ENCODE peak calls at places on chromosomes 6 and 20, in four cellular contexts. K is GM12878, S is GM23248, W is kidney. L is an unnamed sample.
A peak's percentile ranks its signal among the peaks of the same experiment; 100 is the strongest.

GRCh38 chr6:127342296-127342945 is 988 bp downstream of the ECHDC1 start:
- DNase-seq in K (no peak), S (peak; percentile 63), W (no peak), L (peak; percentile 63)

GRCh38 chr6:7432391-7433207 is 43.0 kb downstream of the RIOK1 start:
- DNase-seq in K (no peak), S (no peak), W (no peak), L (no peak)

GRCh38 chr20:23286346-23286745 is 64.2 kb upstream of the NXT1 start:
- DNase-seq in K (no peak), S (no peak), W (no peak), L (no peak)

GRCh38 chr6:111625511-111626331 is 20.0 kb upstream of the TRAF3IP2 start:
- DNase-seq in K (no peak), S (peak; percentile 77), W (no peak), L (peak; percentile 25)

GRCh38 chr6:112235956-112236355 is 18.4 kb downstream of the LAMA4 start:
- DNase-seq in K (no peak), S (peak; percentile 83), W (no peak), L (no peak)

GRCh38 chr20:34566978-34567884 is 8.7 kb downstream of the MAP1LC3A start:
- DNase-seq in K (no peak), S (no peak), W (peak; percentile 32), L (no peak)

GRCh38 chr6:36245572-36246031 is 24.3 kb upstream of the PNPLA1 start:
- DNase-seq in K (no peak), S (no peak), W (no peak), L (peak; percentile 86)

GRCh38 chr6:7568021-7568420 is 22.0 kb upstream of the SNRNP48 start:
- DNase-seq in K (no peak), S (peak; percentile 91), W (no peak), L (no peak)

GRCh38 chr6:75403563-75403962 is 90.0 kb downstream of the FILIP1 start:
- DNase-seq in K (no peak), S (no peak), W (no peak), L (no peak)

GRCh38 chr6:43770417-43771209 is 602 bp downstream of the VEGFA start:
- DNase-seq in K (no peak), S (peak; percentile 77), W (peak; percentile 92), L (peak; percentile 84)

GRCh38 chr20:46128310-46129151 is 10.4 kb downstream of the CD40 start:
- DNase-seq in K (no peak), S (peak; percentile 35), W (peak; percentile 75), L (peak; percentile 65)

DNA sequence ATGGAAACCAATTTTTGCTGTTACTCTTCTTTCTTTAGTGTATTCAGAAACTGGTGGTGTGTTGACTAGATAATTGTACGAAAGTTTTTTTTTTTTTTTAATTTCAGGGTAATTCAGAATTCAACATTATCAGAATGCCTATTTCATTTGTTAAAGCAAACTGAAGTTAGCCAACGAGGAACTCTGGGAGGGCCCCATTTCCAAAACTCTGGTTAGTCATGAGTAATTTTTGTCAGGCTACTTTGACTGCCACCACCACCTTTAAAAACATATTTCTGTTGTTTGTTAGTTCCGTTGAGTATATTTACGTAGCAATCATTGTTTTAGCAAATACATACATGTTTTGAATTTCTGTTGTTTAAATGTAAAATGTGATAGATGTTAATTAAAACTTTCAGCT is 763 bp downstream of the ZKSCAN8 start:
- DNase-seq in K (no peak), S (peak; percentile 70), W (no peak), L (no peak)
- H3K4me1 ChIP-seq in K (peaks cover 18% of the 10 kb centered on the region), S (peaks cover 27% of the 10 kb centered on the region), W (peaks cover 5% of the 10 kb centered on the region), L (peaks cover 31% of the 10 kb centered on the region)

GRCh38 chr6:138572200-138572875 is 73.0 kb upstream of the NHSL1 start:
- DNase-seq in K (no peak), S (peak; percentile 85), W (peak; percentile 68), L (no peak)

GRCh38 chr6:138569970-138570715 is 70.8 kb upstream of the NHSL1 start:
- DNase-seq in K (no peak), S (no peak), W (no peak), L (no peak)

GRCh38 chr6:138571585-138572199 is 72.4 kb upstream of the NHSL1 start:
- DNase-seq in K (no peak), S (peak; percentile 48), W (no peak), L (no peak)

GRCh38 chr6:138570716-138571020 is 71.4 kb upstream of the NHSL1 start:
- DNase-seq in K (no peak), S (no peak), W (no peak), L (no peak)

GRCh38 chr6:138571174-138571573 is 71.9 kb upstream of the NHSL1 start:
- DNase-seq in K (no peak), S (no peak), W (no peak), L (no peak)
- H3K4me3 ChIP-seq in K (no peak overlapping the region), S (peak overlapping the region; percentile 75), W (no peak overlapping the region), L (no peak overlapping the region)

GRCh38 chr20:57693002-57693582 is 16.7 kb downstream of the PMEPA1 start:
- DNase-seq in K (no peak), S (no peak), W (peak; percentile 91), L (no peak)

GRCh38 chr20:57695012-57695411 is 14.8 kb downstream of the PMEPA1 start:
- DNase-seq in K (no peak), S (no peak), W (peak; percentile 88), L (no peak)

GRCh38 chr20:57694481-57694880 is 15.3 kb downstream of the PMEPA1 start:
- DNase-seq in K (no peak), S (no peak), W (no peak), L (no peak)

GRCh38 chr20:57692393-57692792 is 17.4 kb downstream of the PMEPA1 start:
- DNase-seq in K (no peak), S (no peak), W (no peak), L (no peak)

DNA sequence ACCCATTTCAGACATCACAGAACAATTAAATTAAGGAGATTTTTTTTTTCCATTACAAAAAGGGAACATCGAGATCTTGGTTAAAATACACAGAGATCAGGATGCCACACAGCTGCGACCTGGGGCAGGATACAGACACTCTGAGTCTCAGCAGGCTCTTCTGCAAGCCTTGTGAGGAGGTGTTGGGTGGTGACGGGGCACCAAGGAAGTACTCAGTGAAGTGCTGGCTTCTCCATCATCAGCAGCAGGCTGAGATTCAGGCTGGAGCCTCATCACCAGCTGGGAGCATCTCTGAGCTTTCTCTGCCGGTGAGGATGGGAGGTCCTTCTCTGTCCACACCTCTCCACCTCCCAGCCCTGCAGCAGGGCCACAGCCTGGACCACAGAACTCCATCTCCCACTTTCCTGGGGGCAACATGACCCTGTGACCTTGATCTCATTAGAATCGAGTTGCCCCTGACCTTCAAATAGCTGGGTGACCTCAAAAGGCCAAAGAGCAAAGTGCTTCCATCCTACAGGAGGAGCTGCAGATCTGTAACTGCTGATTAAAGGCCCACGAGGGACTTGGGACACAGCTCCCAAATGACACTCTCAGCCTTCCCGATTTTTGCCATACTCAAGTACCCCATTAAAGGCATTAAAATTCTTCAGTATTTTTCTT is 16.0 kb downstream of the PMEPA1 start:
- DNase-seq in K (no peak), S (no peak), W (no peak), L (no peak)
- H3K9ac ChIP-seq in K (no peak overlapping the region), S (no peak overlapping the region), W (no peak overlapping the region), L (no peak overlapping the region)

DNA sequence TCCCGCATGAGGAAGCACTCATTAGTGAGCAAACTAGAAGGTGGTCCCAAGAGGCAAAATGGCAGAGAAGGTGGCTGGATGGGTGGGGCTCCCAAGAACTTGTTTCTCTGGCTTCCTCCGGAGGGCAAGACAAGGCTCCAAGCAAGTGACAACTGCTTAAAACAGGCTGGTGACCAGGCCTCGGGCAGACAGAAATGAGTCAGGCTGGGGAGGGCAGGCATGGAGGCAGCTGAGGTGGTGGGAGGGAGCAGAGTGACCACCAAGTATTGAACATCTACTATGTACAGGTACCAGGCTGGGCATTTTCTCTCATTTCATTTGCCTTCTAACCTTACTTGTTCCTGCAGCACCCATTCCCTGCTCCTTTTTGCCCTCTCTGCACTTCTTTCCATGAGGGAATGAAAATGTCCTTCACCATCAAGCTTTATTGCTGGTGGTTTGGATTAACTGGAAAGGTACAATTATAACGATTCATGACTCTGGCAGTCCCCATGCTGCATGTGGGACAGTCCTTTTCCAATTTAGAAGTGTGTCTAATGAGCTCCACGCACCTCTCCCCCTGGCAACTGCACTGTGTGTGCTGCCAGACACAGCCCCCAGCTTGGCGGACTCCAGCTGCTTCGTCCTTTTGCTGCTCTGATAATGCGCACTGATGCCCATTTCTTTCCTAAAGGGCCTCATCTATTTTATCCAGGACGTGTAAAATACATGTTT is 33.2 kb downstream of the TNXB start:
- DNase-seq in K (no peak), S (peak; percentile 71), W (peak; percentile 22), L (no peak)
- H3K4me1 ChIP-seq in K (no peaks in the 10 kb centered on the region), S (peaks cover 35% of the 10 kb centered on the region), W (no peaks in the 10 kb centered on the region), L (no peaks in the 10 kb centered on the region)